ENCODE peak calls at places on chromosomes 11 and 22, in ten cellular contexts. W, E, X, U, S, N, L, Y, Q and H are unnamed samples.

GRCh38 chr22:44337658-44338004 is 24.9 kb upstream of the SHISAL1 start:
- DNase-seq in S (no peak), X (no peak), Q (no peak), Y (no peak), L (no peak), W (peak; percentile 64), N (no peak), U (no peak), E (peak; percentile 37), H (no peak)

GRCh38 chr11:2940166-2940929 is 11.1 kb upstream of the PHLDA2 start:
- DNase-seq in Y (no peak), L (no peak), Q (no peak), S (no peak), X (peak; percentile 94), E (peak; percentile 89), N (peak; percentile 80), U (no peak), W (no peak), H (peak; percentile 60)

GRCh38 chr22:22235564-22235963 is 9.0 kb upstream of the VPREB1 start:
- DNase-seq in W (no peak), Y (peak; percentile 38), S (no peak), X (peak; percentile 31), Q (no peak), N (peak; percentile 19), E (peak; percentile 35), L (no peak), U (peak; percentile 28), H (no peak)

GRCh38 chr11:103358251-103358650 is 249.0 kb downstream of the DYNC2H1 start:
- DNase-seq in Y (no peak), X (no peak), Q (no peak), L (no peak), W (no peak), S (no peak), N (no peak), E (peak; percentile 30), U (no peak), H (no peak)

GRCh38 chr11:81892770-81893635 is 840.7 kb downstream of the FAM181B start:
- DNase-seq in Q (no peak), W (no peak), N (no peak), U (no peak), X (no peak), S (no peak), Y (no peak), L (no peak), E (no peak), H (no peak)

GRCh38 chr22:17807571-17808410 is 33.5 kb upstream of the BID start:
- DNase-seq in Y (no peak), E (peak; percentile 68), W (no peak), N (peak; percentile 31), S (no peak), Q (peak; percentile 39), X (no peak), L (no peak), U (no peak), H (no peak)

GRCh38 chr22:42933783-42934144 is 76.7 kb upstream of the ARFGAP3 start:
- DNase-seq in X (no peak), U (no peak), L (no peak), N (no peak), Y (no peak), Q (no peak), E (peak; percentile 90), W (no peak), S (no peak), H (no peak)

GRCh38 chr22:29799217-29799680 is 32.1 kb downstream of the UQCR10 start:
- DNase-seq in U (no peak), L (no peak), W (peak; percentile 96), E (peak; percentile 68), S (no peak), N (peak; percentile 93), Y (no peak), X (no peak), Q (peak; percentile 95), H (no peak)

GRCh38 chr22:36506637-36507517 is at the start of gene FOXRED2:
- DNase-seq in N (peak; percentile 91), W (peak; percentile 90), U (peak; percentile 78), Y (peak; percentile 87), X (peak; percentile 87), S (peak; percentile 90), E (peak; percentile 78), Q (peak; percentile 86), L (peak; percentile 83), H (peak; percentile 77)

GRCh38 chr22:37564111-37564711 is 3.9 kb downstream of the CDC42EP1 start:
- DNase-seq in E (no peak), W (peak; percentile 77), N (no peak), U (no peak), X (no peak), L (no peak), Y (no peak), S (no peak), Q (no peak), H (no peak)

GRCh38 chr11:3123761-3124733 is 41.1 kb downstream of the OSBPL5 start:
- DNase-seq in Y (no peak), E (peak; percentile 87), Q (peak; percentile 75), W (peak; percentile 95), S (no peak), X (peak; percentile 9), N (peak; percentile 70), U (no peak), L (no peak), H (peak; percentile 53)

GRCh38 chr11:20337526-20338154 is 25.9 kb upstream of the HTATIP2 start:
- DNase-seq in U (no peak), Q (no peak), E (peak; percentile 31), X (no peak), L (no peak), N (no peak), S (peak; percentile 47), W (no peak), Y (no peak), H (no peak)

GRCh38 chr22:20175597-20175900 is 24.7 kb upstream of the CCDC188 start:
- DNase-seq in Q (no peak), L (no peak), X (no peak), E (no peak), Y (no peak), W (no peak), N (no peak), U (no peak), S (no peak), H (no peak)

GRCh38 chr22:17969732-17970131 is 54.6 kb downstream of the MICAL3 start:
- DNase-seq in L (no peak), X (no peak), S (no peak), W (peak; percentile 55), E (peak; percentile 87), U (no peak), Y (no peak), Q (no peak), N (no peak), H (no peak)

GRCh38 chr22:43113516-43114251 is 3.1 kb downstream of the BIK start:
- DNase-seq in X (no peak), E (no peak), Y (no peak), N (peak; percentile 42), L (no peak), Q (no peak), U (no peak), W (no peak), S (no peak), H (no peak)

GRCh38 chr11:73177380-73178091 is 35.4 kb upstream of the FCHSD2 start:
- DNase-seq in X (no peak), S (no peak), E (no peak), W (peak; percentile 71), L (no peak), U (no peak), Y (no peak), N (no peak), Q (no peak), H (no peak)